ENCODE peak calls at places on chromosomes 6 and 20, in four cellular contexts. One of them, this sample, is unnamed.

GRCh38 chr20:23298155-23298554 is 52.4 kb upstream of the NXT1 start:
- DNase-seq in NCI-H510A treated with DMSO at 0.1 percent for 48 hours: no peak
- DNase-seq in activated T-cell treated with anti-CD3 and anti-CD28 coated beads for 1 hour: no peak
- DNase-seq in small intestine: no peak
- DNase-seq in this sample: no peak

GRCh38 chr6:143542915-143543314 is 31.4 kb upstream of the FUCA2 start:
- DNase-seq in NCI-H510A treated with DMSO at 0.1 percent for 48 hours: no peak
- DNase-seq in activated T-cell treated with anti-CD3 and anti-CD28 coated beads for 1 hour: no peak
- DNase-seq in small intestine: no peak
- DNase-seq in this sample: no peak

GRCh38 chr6:161273356-161273751 is 507 bp downstream of the AGPAT4 start:
- DNase-seq in NCI-H510A treated with DMSO at 0.1 percent for 48 hours: no peak
- DNase-seq in activated T-cell treated with anti-CD3 and anti-CD28 coated beads for 1 hour: peak
- DNase-seq in small intestine: no peak
- DNase-seq in this sample: peak

GRCh38 chr6:134446228-134446848 is 128.4 kb upstream of the SGK1 start:
- DNase-seq in NCI-H510A treated with DMSO at 0.1 percent for 48 hours: peak
- DNase-seq in activated T-cell treated with anti-CD3 and anti-CD28 coated beads for 1 hour: no peak
- DNase-seq in small intestine: no peak
- DNase-seq in this sample: no peak

GRCh38 chr20:31934491-31934890 is 17.4 kb downstream of the PDRG1 start:
- DNase-seq in NCI-H510A treated with DMSO at 0.1 percent for 48 hours: no peak
- DNase-seq in activated T-cell treated with anti-CD3 and anti-CD28 coated beads for 1 hour: no peak
- DNase-seq in small intestine: no peak
- DNase-seq in this sample: no peak

GRCh38 chr20:4064118-4064962 is 49.0 kb upstream of the RNF24 start:
- DNase-seq in NCI-H510A treated with DMSO at 0.1 percent for 48 hours: no peak
- DNase-seq in activated T-cell treated with anti-CD3 and anti-CD28 coated beads for 1 hour: no peak
- DNase-seq in small intestine: peak
- DNase-seq in this sample: no peak

GRCh38 chr20:40584128-40584819 is 104.8 kb downstream of the MAFB start:
- DNase-seq in NCI-H510A treated with DMSO at 0.1 percent for 48 hours: no peak
- DNase-seq in activated T-cell treated with anti-CD3 and anti-CD28 coated beads for 1 hour: no peak
- DNase-seq in small intestine: peak
- DNase-seq in this sample: no peak

GRCh38 chr6:166466178-166467122 is 83.7 kb upstream of the MPC1 start:
- DNase-seq in NCI-H510A treated with DMSO at 0.1 percent for 48 hours: no peak
- DNase-seq in activated T-cell treated with anti-CD3 and anti-CD28 coated beads for 1 hour: no peak
- DNase-seq in small intestine: no peak
- DNase-seq in this sample: no peak

GRCh38 chr6:31792741-31793140 is 2.8 kb downstream of the VARS1 start:
- DNase-seq in NCI-H510A treated with DMSO at 0.1 percent for 48 hours: no peak
- DNase-seq in activated T-cell treated with anti-CD3 and anti-CD28 coated beads for 1 hour: no peak
- DNase-seq in small intestine: no peak
- DNase-seq in this sample: no peak

GRCh38 chr6:35601331-35602132 is 87.2 kb downstream of the FKBP5 start:
- DNase-seq in NCI-H510A treated with DMSO at 0.1 percent for 48 hours: no peak
- DNase-seq in activated T-cell treated with anti-CD3 and anti-CD28 coated beads for 1 hour: peak
- DNase-seq in small intestine: peak
- DNase-seq in this sample: no peak

GRCh38 chr20:14775778-14776177 is 438.4 kb upstream of the FLRT3 start:
- DNase-seq in NCI-H510A treated with DMSO at 0.1 percent for 48 hours: no peak
- DNase-seq in activated T-cell treated with anti-CD3 and anti-CD28 coated beads for 1 hour: no peak
- DNase-seq in small intestine: peak
- DNase-seq in this sample: no peak

GRCh38 chr20:54199721-54200176 is 8.1 kb upstream of the PFDN4 start:
- DNase-seq in NCI-H510A treated with DMSO at 0.1 percent for 48 hours: peak
- DNase-seq in activated T-cell treated with anti-CD3 and anti-CD28 coated beads for 1 hour: peak
- DNase-seq in small intestine: peak
- DNase-seq in this sample: peak